ENCODE peak calls at places on chromosome 18, in ten cellular contexts. One of them, this sample, is unnamed.
A peak's percentile ranks its signal among the peaks of the same experiment; 100 is the strongest.

GRCh38 chr18:79580481-79581171 is 99.0 kb upstream of the CTDP1 start:
- DNase-seq in progenitor cell of endocrine pancreas: no peak
- DNase-seq in A549: no peak
- DNase-seq in neural progenitor cell: no peak
- DNase-seq in brain microvascular endothelial cell: no peak
- DNase-seq in AG04449: no peak
- DNase-seq in spleen: peak; percentile 54
- DNase-seq in HFFc6: no peak
- DNase-seq in WERI-Rb-1: peak; percentile 6
- DNase-seq in B cell: no peak
- DNase-seq in this sample: no peak

GRCh38 chr18:11728247-11728646 is 39.2 kb downstream of the GNAL start:
- DNase-seq in progenitor cell of endocrine pancreas: no peak
- DNase-seq in A549: peak; percentile 57
- DNase-seq in neural progenitor cell: peak; percentile 60
- DNase-seq in brain microvascular endothelial cell: peak; percentile 15
- DNase-seq in AG04449: no peak
- DNase-seq in spleen: no peak
- DNase-seq in HFFc6: no peak
- DNase-seq in WERI-Rb-1: peak; percentile 43
- DNase-seq in B cell: no peak
- DNase-seq in this sample: peak; percentile 6

GRCh38 chr18:56083097-56083865 is 495.3 kb upstream of the TCF4 start:
- DNase-seq in progenitor cell of endocrine pancreas: no peak
- DNase-seq in A549: no peak
- DNase-seq in neural progenitor cell: peak; percentile 15
- DNase-seq in brain microvascular endothelial cell: no peak
- DNase-seq in AG04449: no peak
- DNase-seq in spleen: peak; percentile 59
- DNase-seq in HFFc6: no peak
- DNase-seq in WERI-Rb-1: no peak
- DNase-seq in B cell: no peak
- DNase-seq in this sample: peak; percentile 84

GRCh38 chr18:58669731-58670379 is 1.4 kb upstream of the MALT1 start:
- DNase-seq in progenitor cell of endocrine pancreas: no peak
- DNase-seq in A549: peak; percentile 66
- DNase-seq in neural progenitor cell: no peak
- DNase-seq in brain microvascular endothelial cell: peak; percentile 20
- DNase-seq in AG04449: no peak
- DNase-seq in spleen: no peak
- DNase-seq in HFFc6: peak; percentile 39
- DNase-seq in WERI-Rb-1: no peak
- DNase-seq in B cell: no peak
- DNase-seq in this sample: no peak

GRCh38 chr18:8362863-8363262 is 246.4 kb upstream of the RAB12 start:
- DNase-seq in progenitor cell of endocrine pancreas: no peak
- DNase-seq in A549: no peak
- DNase-seq in neural progenitor cell: no peak
- DNase-seq in brain microvascular endothelial cell: no peak
- DNase-seq in AG04449: no peak
- DNase-seq in spleen: no peak
- DNase-seq in HFFc6: no peak
- DNase-seq in WERI-Rb-1: no peak
- DNase-seq in B cell: no peak
- DNase-seq in this sample: no peak

GRCh38 chr18:13011719-13012118 is 20.6 kb downstream of the CEP192 start:
- DNase-seq in progenitor cell of endocrine pancreas: no peak
- DNase-seq in A549: no peak
- DNase-seq in neural progenitor cell: no peak
- DNase-seq in brain microvascular endothelial cell: no peak
- DNase-seq in AG04449: no peak
- DNase-seq in spleen: no peak
- DNase-seq in HFFc6: no peak
- DNase-seq in WERI-Rb-1: no peak
- DNase-seq in B cell: no peak
- DNase-seq in this sample: no peak

GRCh38 chr18:1914489-1914888 is 656.8 kb downstream of the METTL4 start:
- DNase-seq in progenitor cell of endocrine pancreas: no peak
- DNase-seq in A549: peak; percentile 38
- DNase-seq in neural progenitor cell: no peak
- DNase-seq in brain microvascular endothelial cell: no peak
- DNase-seq in AG04449: no peak
- DNase-seq in spleen: no peak
- DNase-seq in HFFc6: no peak
- DNase-seq in WERI-Rb-1: peak; percentile 20
- DNase-seq in B cell: no peak
- DNase-seq in this sample: no peak

GRCh38 chr18:74525741-74526140 is 8.6 kb upstream of the CNDP1 start:
- DNase-seq in progenitor cell of endocrine pancreas: no peak
- DNase-seq in A549: no peak
- DNase-seq in neural progenitor cell: no peak
- DNase-seq in brain microvascular endothelial cell: no peak
- DNase-seq in AG04449: no peak
- DNase-seq in spleen: peak; percentile 55
- DNase-seq in HFFc6: no peak
- DNase-seq in WERI-Rb-1: no peak
- DNase-seq in B cell: no peak
- DNase-seq in this sample: no peak

GRCh38 chr18:9855686-9856085 is 30.1 kb upstream of the TXNDC2 start:
- DNase-seq in progenitor cell of endocrine pancreas: no peak
- DNase-seq in A549: no peak
- DNase-seq in neural progenitor cell: no peak
- DNase-seq in brain microvascular endothelial cell: no peak
- DNase-seq in AG04449: no peak
- DNase-seq in spleen: no peak
- DNase-seq in HFFc6: no peak
- DNase-seq in WERI-Rb-1: no peak
- DNase-seq in B cell: no peak
- DNase-seq in this sample: no peak

GRCh38 chr18:77977331-77977730 is 727.7 kb downstream of the GALR1 start:
- DNase-seq in progenitor cell of endocrine pancreas: no peak
- DNase-seq in A549: no peak
- DNase-seq in neural progenitor cell: no peak
- DNase-seq in brain microvascular endothelial cell: no peak
- DNase-seq in AG04449: no peak
- DNase-seq in spleen: no peak
- DNase-seq in HFFc6: no peak
- DNase-seq in WERI-Rb-1: no peak
- DNase-seq in B cell: no peak
- DNase-seq in this sample: no peak

GRCh38 chr18:23057096-23057495 is 78.2 kb upstream of the CABLES1 start:
- DNase-seq in progenitor cell of endocrine pancreas: no peak
- DNase-seq in A549: no peak
- DNase-seq in neural progenitor cell: no peak
- DNase-seq in brain microvascular endothelial cell: no peak
- DNase-seq in AG04449: no peak
- DNase-seq in spleen: no peak
- DNase-seq in HFFc6: no peak
- DNase-seq in WERI-Rb-1: peak; percentile 87
- DNase-seq in B cell: no peak
- DNase-seq in this sample: no peak

GRCh38 chr18:23049698-23050373 is 85.4 kb upstream of the CABLES1 start:
- DNase-seq in progenitor cell of endocrine pancreas: no peak
- DNase-seq in A549: no peak
- DNase-seq in neural progenitor cell: no peak
- DNase-seq in brain microvascular endothelial cell: no peak
- DNase-seq in AG04449: no peak
- DNase-seq in spleen: no peak
- DNase-seq in HFFc6: peak; percentile 24
- DNase-seq in WERI-Rb-1: no peak
- DNase-seq in B cell: no peak
- DNase-seq in this sample: no peak

GRCh38 chr18:23054553-23054952 is 80.7 kb upstream of the CABLES1 start:
- DNase-seq in progenitor cell of endocrine pancreas: no peak
- DNase-seq in A549: no peak
- DNase-seq in neural progenitor cell: no peak
- DNase-seq in brain microvascular endothelial cell: no peak
- DNase-seq in AG04449: no peak
- DNase-seq in spleen: no peak
- DNase-seq in HFFc6: no peak
- DNase-seq in WERI-Rb-1: no peak
- DNase-seq in B cell: no peak
- DNase-seq in this sample: no peak

GRCh38 chr18:23056315-23056714 is 79.0 kb upstream of the CABLES1 start:
- DNase-seq in progenitor cell of endocrine pancreas: no peak
- DNase-seq in A549: no peak
- DNase-seq in neural progenitor cell: no peak
- DNase-seq in brain microvascular endothelial cell: no peak
- DNase-seq in AG04449: no peak
- DNase-seq in spleen: no peak
- DNase-seq in HFFc6: no peak
- DNase-seq in WERI-Rb-1: no peak
- DNase-seq in B cell: no peak
- DNase-seq in this sample: no peak

DNA sequence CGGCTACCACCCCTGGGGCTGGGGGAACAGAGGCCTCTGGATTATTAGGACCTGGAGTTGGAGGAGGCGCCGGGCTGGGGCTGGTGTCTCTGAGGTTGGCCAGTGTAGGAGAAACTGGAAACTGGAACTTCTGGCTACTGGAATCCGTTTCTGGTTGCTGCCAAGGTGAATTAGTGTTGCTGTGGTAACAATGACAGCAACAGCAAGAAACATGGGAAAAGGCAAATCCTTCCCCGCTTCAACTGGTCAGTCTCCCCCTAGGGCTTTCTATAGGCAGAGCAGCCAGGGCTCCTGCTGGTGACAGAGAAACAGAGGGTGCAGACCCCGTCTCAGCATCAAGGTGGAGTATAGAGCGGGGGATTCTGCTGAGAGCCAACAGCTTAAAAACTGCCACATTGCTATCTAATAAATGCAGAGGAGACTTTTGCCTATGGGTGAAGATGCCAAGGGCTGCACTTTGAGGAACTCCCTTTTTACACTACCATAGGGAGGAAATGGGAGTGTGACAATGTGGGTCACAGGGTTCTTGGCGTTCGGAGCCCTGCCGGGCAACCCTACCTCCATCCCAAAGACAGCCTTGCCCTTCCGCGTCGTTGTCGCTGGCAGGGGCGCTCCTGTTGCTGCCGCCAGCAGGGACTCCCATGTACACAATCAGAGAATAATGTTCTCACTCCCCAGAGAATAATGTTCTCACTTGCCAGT is 81.4 kb upstream of the CABLES1 start:
- DNase-seq in progenitor cell of endocrine pancreas: peak; percentile 19
- DNase-seq in A549: peak; percentile 31
- DNase-seq in neural progenitor cell: peak; percentile 78
- DNase-seq in brain microvascular endothelial cell: peak; percentile 47
- DNase-seq in AG04449: no peak
- DNase-seq in spleen: no peak
- DNase-seq in HFFc6: peak; percentile 76
- DNase-seq in WERI-Rb-1: peak; percentile 74
- DNase-seq in B cell: no peak
- DNase-seq in this sample: no peak
- TF ChIP-seq CTCF in progenitor cell of endocrine pancreas: peak; percentile 64
- TF ChIP-seq CTCF in A549: no peak
- TF ChIP-seq CTCF in neural progenitor cell: peak; percentile 56
- TF ChIP-seq CTCF in brain microvascular endothelial cell: peak; percentile 70
- TF ChIP-seq CTCF in AG04449: peak; percentile 51
- TF ChIP-seq CTCF in spleen: no peak
- TF ChIP-seq CTCF in HFFc6: peak; percentile 60
- TF ChIP-seq CTCF in WERI-Rb-1: peak; percentile 72
- TF ChIP-seq CTCF in B cell: no peak
- TF ChIP-seq CTCF in this sample: peak; percentile 14

GRCh38 chr18:71426441-71426840 is 1117.7 kb downstream of the CBLN2 start:
- DNase-seq in progenitor cell of endocrine pancreas: no peak
- DNase-seq in A549: no peak
- DNase-seq in neural progenitor cell: no peak
- DNase-seq in brain microvascular endothelial cell: no peak
- DNase-seq in AG04449: no peak
- DNase-seq in spleen: no peak
- DNase-seq in HFFc6: no peak
- DNase-seq in WERI-Rb-1: no peak
- DNase-seq in B cell: no peak
- DNase-seq in this sample: no peak
- TF ChIP-seq CTCF in progenitor cell of endocrine pancreas: peak; percentile 35
- TF ChIP-seq CTCF in A549: no peak
- TF ChIP-seq CTCF in neural progenitor cell: no peak
- TF ChIP-seq CTCF in brain microvascular endothelial cell: no peak
- TF ChIP-seq CTCF in AG04449: no peak
- TF ChIP-seq CTCF in spleen: no peak
- TF ChIP-seq CTCF in HFFc6: peak; percentile 46
- TF ChIP-seq CTCF in WERI-Rb-1: no peak
- TF ChIP-seq CTCF in B cell: no peak
- TF ChIP-seq CTCF in this sample: no peak

DNA sequence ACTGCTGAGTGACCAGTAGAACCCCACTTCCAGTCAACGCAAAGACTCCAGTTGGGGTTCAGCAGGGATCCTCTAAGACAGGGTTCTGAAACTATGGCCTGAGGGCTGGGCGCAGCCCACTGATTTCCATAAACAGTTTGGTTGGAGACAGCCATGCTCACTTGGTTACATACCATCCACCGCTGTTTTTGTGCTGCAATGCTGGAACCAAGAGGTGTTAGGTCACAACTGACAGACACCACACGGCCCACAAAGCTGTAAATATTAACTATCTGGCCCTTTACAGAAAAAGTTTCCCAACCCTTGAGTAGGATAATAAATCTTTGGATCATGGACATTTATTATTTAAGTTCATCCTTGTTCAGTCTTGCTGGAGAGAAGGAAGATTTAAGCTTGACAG is 8.4 kb upstream of the CD226 start:
- DNase-seq in progenitor cell of endocrine pancreas: no peak
- DNase-seq in A549: no peak
- DNase-seq in neural progenitor cell: no peak
- DNase-seq in brain microvascular endothelial cell: no peak
- DNase-seq in AG04449: no peak
- DNase-seq in spleen: no peak
- DNase-seq in HFFc6: no peak
- DNase-seq in WERI-Rb-1: no peak
- DNase-seq in B cell: no peak
- DNase-seq in this sample: no peak
- TF ChIP-seq CTCF in progenitor cell of endocrine pancreas: no peak
- TF ChIP-seq CTCF in A549: no peak
- TF ChIP-seq CTCF in neural progenitor cell: no peak
- TF ChIP-seq CTCF in brain microvascular endothelial cell: no peak
- TF ChIP-seq CTCF in AG04449: no peak
- TF ChIP-seq CTCF in spleen: no peak
- TF ChIP-seq CTCF in HFFc6: no peak
- TF ChIP-seq CTCF in WERI-Rb-1: no peak
- TF ChIP-seq CTCF in B cell: no peak
- TF ChIP-seq CTCF in this sample: no peak

DNA sequence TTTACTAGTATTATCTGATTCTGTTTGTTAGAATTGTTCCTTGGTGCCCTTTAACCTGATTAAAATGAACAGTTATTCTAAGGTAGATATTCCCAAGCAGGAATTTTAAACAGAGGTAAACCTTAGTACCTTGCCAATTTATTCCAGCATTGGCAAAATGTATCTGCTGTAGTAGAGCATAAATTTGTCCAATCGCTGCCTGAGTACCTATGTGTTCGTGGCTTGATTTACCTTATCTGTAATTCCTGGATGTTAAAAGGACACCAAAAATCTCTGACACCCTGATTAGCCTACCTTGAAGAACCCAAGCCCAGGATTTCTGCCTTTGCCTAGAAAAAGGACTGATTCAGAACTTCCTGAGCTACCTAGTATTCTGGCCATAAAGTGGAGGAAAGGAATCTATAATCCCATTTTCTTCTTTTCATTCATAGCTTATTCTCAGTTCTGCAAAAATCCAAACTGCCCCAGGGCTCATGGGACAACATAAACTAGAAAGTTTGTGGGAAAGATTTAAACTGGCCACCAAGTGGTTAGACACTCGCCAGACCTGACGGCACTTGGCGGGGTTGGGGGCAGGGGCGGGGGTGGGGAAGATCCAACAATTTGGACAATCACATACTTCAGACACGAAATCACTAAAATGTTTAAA is 16.2 kb upstream of the ZCCHC2 start:
- DNase-seq in progenitor cell of endocrine pancreas: no peak
- DNase-seq in A549: no peak
- DNase-seq in neural progenitor cell: no peak
- DNase-seq in brain microvascular endothelial cell: no peak
- DNase-seq in AG04449: no peak
- DNase-seq in spleen: no peak
- DNase-seq in HFFc6: no peak
- DNase-seq in WERI-Rb-1: no peak
- DNase-seq in B cell: no peak
- DNase-seq in this sample: no peak
- TF ChIP-seq CTCF in progenitor cell of endocrine pancreas: no peak
- TF ChIP-seq CTCF in A549: no peak
- TF ChIP-seq CTCF in neural progenitor cell: no peak
- TF ChIP-seq CTCF in brain microvascular endothelial cell: no peak
- TF ChIP-seq CTCF in AG04449: no peak
- TF ChIP-seq CTCF in spleen: no peak
- TF ChIP-seq CTCF in HFFc6: no peak
- TF ChIP-seq CTCF in WERI-Rb-1: no peak
- TF ChIP-seq CTCF in B cell: no peak
- TF ChIP-seq CTCF in this sample: no peak